ENCODE peak calls at places on chromosomes 11 and 22, in eight cellular contexts. One of them, this sample, is unnamed.

GRCh38 chr11:72036687-72037086 is 38.0 kb downstream of the IL18BP start:
- DNase-seq in fibroblast of mammary gland: no peak
- DNase-seq in astrocyte of the spinal cord: no peak
- DNase-seq in fibroblast of pulmonary artery: no peak
- DNase-seq in ovary: no peak
- DNase-seq in GM12865: no peak
- DNase-seq in naive thymus-derived CD4-positive, alpha-beta T cell: no peak
- DNase-seq in H7: no peak
- DNase-seq in this sample: no peak

GRCh38 chr22:35539910-35540599 is 576 bp upstream of the RASD2 start:
- DNase-seq in GM12865: peak
- DNase-seq in H7: peak
- DNase-seq in fibroblast of mammary gland: no peak
- DNase-seq in ovary: peak
- DNase-seq in astrocyte of the spinal cord: no peak
- DNase-seq in naive thymus-derived CD4-positive, alpha-beta T cell: peak
- DNase-seq in fibroblast of pulmonary artery: no peak
- DNase-seq in this sample: peak

GRCh38 chr11:116422976-116423375 is 349.8 kb downstream of the BUD13 start:
- DNase-seq in naive thymus-derived CD4-positive, alpha-beta T cell: no peak
- DNase-seq in fibroblast of mammary gland: no peak
- DNase-seq in GM12865: no peak
- DNase-seq in fibroblast of pulmonary artery: no peak
- DNase-seq in ovary: no peak
- DNase-seq in astrocyte of the spinal cord: no peak
- DNase-seq in H7: peak
- DNase-seq in this sample: no peak

GRCh38 chr22:46969491-46969890 is 207.0 kb downstream of the TBC1D22A start:
- DNase-seq in H7: no peak
- DNase-seq in ovary: no peak
- DNase-seq in naive thymus-derived CD4-positive, alpha-beta T cell: no peak
- DNase-seq in fibroblast of pulmonary artery: no peak
- DNase-seq in astrocyte of the spinal cord: no peak
- DNase-seq in fibroblast of mammary gland: no peak
- DNase-seq in GM12865: peak
- DNase-seq in this sample: no peak

GRCh38 chr11:45238724-45239123 is 47.4 kb downstream of the SYT13 start:
- DNase-seq in naive thymus-derived CD4-positive, alpha-beta T cell: no peak
- DNase-seq in astrocyte of the spinal cord: peak
- DNase-seq in fibroblast of pulmonary artery: peak
- DNase-seq in fibroblast of mammary gland: peak
- DNase-seq in H7: no peak
- DNase-seq in ovary: no peak
- DNase-seq in GM12865: no peak
- DNase-seq in this sample: peak

GRCh38 chr11:92227233-92227593 is 2.6 kb downstream of the FAT3 start:
- DNase-seq in fibroblast of mammary gland: no peak
- DNase-seq in GM12865: no peak
- DNase-seq in fibroblast of pulmonary artery: no peak
- DNase-seq in naive thymus-derived CD4-positive, alpha-beta T cell: no peak
- DNase-seq in astrocyte of the spinal cord: no peak
- DNase-seq in H7: peak
- DNase-seq in ovary: no peak
- DNase-seq in this sample: no peak

GRCh38 chr11:94834931-94835330 is 66.8 kb downstream of the AMOTL1 start:
- DNase-seq in fibroblast of mammary gland: peak
- DNase-seq in astrocyte of the spinal cord: peak
- DNase-seq in ovary: no peak
- DNase-seq in naive thymus-derived CD4-positive, alpha-beta T cell: no peak
- DNase-seq in GM12865: no peak
- DNase-seq in fibroblast of pulmonary artery: peak
- DNase-seq in H7: no peak
- DNase-seq in this sample: peak

GRCh38 chr11:11292839-11293238 is 60.2 kb downstream of the CSNK2A3 start:
- DNase-seq in naive thymus-derived CD4-positive, alpha-beta T cell: no peak
- DNase-seq in fibroblast of mammary gland: no peak
- DNase-seq in astrocyte of the spinal cord: no peak
- DNase-seq in H7: no peak
- DNase-seq in fibroblast of pulmonary artery: no peak
- DNase-seq in GM12865: no peak
- DNase-seq in ovary: no peak
- DNase-seq in this sample: no peak

GRCh38 chr11:66641834-66642233 is 3.3 kb downstream of the RBM4 start:
- DNase-seq in fibroblast of mammary gland: no peak
- DNase-seq in astrocyte of the spinal cord: no peak
- DNase-seq in ovary: no peak
- DNase-seq in fibroblast of pulmonary artery: no peak
- DNase-seq in GM12865: no peak
- DNase-seq in H7: no peak
- DNase-seq in naive thymus-derived CD4-positive, alpha-beta T cell: no peak
- DNase-seq in this sample: no peak

GRCh38 chr11:66638177-66639065 is at the start of gene RBM4:
- DNase-seq in fibroblast of mammary gland: peak
- DNase-seq in astrocyte of the spinal cord: peak
- DNase-seq in naive thymus-derived CD4-positive, alpha-beta T cell: peak
- DNase-seq in H7: peak
- DNase-seq in ovary: peak
- DNase-seq in GM12865: peak
- DNase-seq in fibroblast of pulmonary artery: peak
- DNase-seq in this sample: peak

GRCh38 chr11:66636411-66636810 is 2.1 kb upstream of the RBM4 start:
- DNase-seq in naive thymus-derived CD4-positive, alpha-beta T cell: no peak
- DNase-seq in fibroblast of mammary gland: no peak
- DNase-seq in fibroblast of pulmonary artery: no peak
- DNase-seq in GM12865: no peak
- DNase-seq in ovary: no peak
- DNase-seq in H7: no peak
- DNase-seq in astrocyte of the spinal cord: no peak
- DNase-seq in this sample: no peak

GRCh38 chr11:66639066-66639813 is 737 bp downstream of the RBM4 start:
- DNase-seq in ovary: no peak
- DNase-seq in astrocyte of the spinal cord: peak
- DNase-seq in H7: no peak
- DNase-seq in fibroblast of pulmonary artery: peak
- DNase-seq in GM12865: peak
- DNase-seq in naive thymus-derived CD4-positive, alpha-beta T cell: peak
- DNase-seq in fibroblast of mammary gland: peak
- DNase-seq in this sample: peak

GRCh38 chr11:66637557-66638176 is 836 bp upstream of the RBM4 start:
- DNase-seq in fibroblast of pulmonary artery: no peak
- DNase-seq in astrocyte of the spinal cord: no peak
- DNase-seq in naive thymus-derived CD4-positive, alpha-beta T cell: no peak
- DNase-seq in GM12865: no peak
- DNase-seq in fibroblast of mammary gland: no peak
- DNase-seq in H7: no peak
- DNase-seq in ovary: no peak
- DNase-seq in this sample: peak
- H3K4me3 ChIP-seq in fibroblast of pulmonary artery: peak
- H3K4me3 ChIP-seq in astrocyte of the spinal cord: peak
- H3K4me3 ChIP-seq in naive thymus-derived CD4-positive, alpha-beta T cell: peak
- H3K4me3 ChIP-seq in GM12865: peak
- H3K4me3 ChIP-seq in fibroblast of mammary gland: peak
- H3K4me3 ChIP-seq in H7: peak
- H3K4me3 ChIP-seq in ovary: peak
- H3K4me3 ChIP-seq in this sample: peak

GRCh38 chr11:59142530-59143507 is at the start of gene FAM111A:
- DNase-seq in naive thymus-derived CD4-positive, alpha-beta T cell: peak
- DNase-seq in ovary: peak
- DNase-seq in fibroblast of mammary gland: peak
- DNase-seq in fibroblast of pulmonary artery: peak
- DNase-seq in GM12865: peak
- DNase-seq in H7: peak
- DNase-seq in astrocyte of the spinal cord: peak
- DNase-seq in this sample: peak

GRCh38 chr11:59141673-59142460 is 789 bp upstream of the FAM111A start:
- DNase-seq in H7: no peak
- DNase-seq in fibroblast of pulmonary artery: peak
- DNase-seq in astrocyte of the spinal cord: peak
- DNase-seq in GM12865: no peak
- DNase-seq in fibroblast of mammary gland: peak
- DNase-seq in ovary: no peak
- DNase-seq in naive thymus-derived CD4-positive, alpha-beta T cell: no peak
- DNase-seq in this sample: peak

GRCh38 chr11:59144579-59145345 is 2.1 kb downstream of the FAM111A start:
- DNase-seq in ovary: peak
- DNase-seq in H7: peak
- DNase-seq in astrocyte of the spinal cord: peak
- DNase-seq in fibroblast of pulmonary artery: peak
- DNase-seq in naive thymus-derived CD4-positive, alpha-beta T cell: peak
- DNase-seq in GM12865: peak
- DNase-seq in fibroblast of mammary gland: peak
- DNase-seq in this sample: peak

GRCh38 chr11:59145534-59145933 is 2.9 kb downstream of the FAM111A start:
- DNase-seq in naive thymus-derived CD4-positive, alpha-beta T cell: no peak
- DNase-seq in GM12865: no peak
- DNase-seq in astrocyte of the spinal cord: peak
- DNase-seq in ovary: no peak
- DNase-seq in fibroblast of mammary gland: peak
- DNase-seq in H7: no peak
- DNase-seq in fibroblast of pulmonary artery: peak
- DNase-seq in this sample: peak

GRCh38 chr11:59144096-59144495 is 1.4 kb downstream of the FAM111A start:
- DNase-seq in fibroblast of mammary gland: no peak
- DNase-seq in ovary: no peak
- DNase-seq in astrocyte of the spinal cord: peak
- DNase-seq in H7: no peak
- DNase-seq in fibroblast of pulmonary artery: no peak
- DNase-seq in naive thymus-derived CD4-positive, alpha-beta T cell: no peak
- DNase-seq in GM12865: no peak
- DNase-seq in this sample: no peak
- H3K4me3 ChIP-seq in fibroblast of mammary gland: peak
- H3K4me3 ChIP-seq in ovary: peak
- H3K4me3 ChIP-seq in astrocyte of the spinal cord: peak
- H3K4me3 ChIP-seq in H7: no peak
- H3K4me3 ChIP-seq in fibroblast of pulmonary artery: peak
- H3K4me3 ChIP-seq in naive thymus-derived CD4-positive, alpha-beta T cell: peak
- H3K4me3 ChIP-seq in GM12865: peak
- H3K4me3 ChIP-seq in this sample: peak

GRCh38 chr11:107453594-107454286 is 3.9 kb downstream of the CWF19L2 start:
- DNase-seq in H7: no peak
- DNase-seq in GM12865: no peak
- DNase-seq in astrocyte of the spinal cord: no peak
- DNase-seq in fibroblast of mammary gland: no peak
- DNase-seq in fibroblast of pulmonary artery: no peak
- DNase-seq in ovary: no peak
- DNase-seq in naive thymus-derived CD4-positive, alpha-beta T cell: no peak
- DNase-seq in this sample: no peak

GRCh38 chr11:107457558-107458271 is at the start of gene CWF19L2:
- DNase-seq in astrocyte of the spinal cord: peak
- DNase-seq in fibroblast of mammary gland: peak
- DNase-seq in GM12865: peak
- DNase-seq in ovary: peak
- DNase-seq in fibroblast of pulmonary artery: peak
- DNase-seq in naive thymus-derived CD4-positive, alpha-beta T cell: peak
- DNase-seq in H7: peak
- DNase-seq in this sample: peak

DNA sequence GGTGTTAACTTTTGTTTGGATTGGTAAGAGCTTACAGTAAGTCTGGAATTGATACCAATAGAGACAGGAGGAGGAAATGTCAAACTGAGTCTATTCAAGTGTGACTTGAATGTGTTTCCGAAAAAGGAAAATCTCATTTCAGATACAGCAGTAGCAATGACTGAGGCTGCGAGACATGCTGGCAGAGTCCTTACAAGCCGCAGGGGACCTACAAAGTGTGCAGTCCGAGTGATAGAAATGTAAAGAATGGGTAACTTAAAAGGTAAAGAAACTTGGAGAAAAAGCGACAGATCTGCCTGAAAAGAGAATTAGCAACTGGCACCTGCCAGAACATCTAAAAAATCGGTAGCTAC is 444 bp downstream of the CWF19L2 start:
- DNase-seq in fibroblast of pulmonary artery: peak
- DNase-seq in naive thymus-derived CD4-positive, alpha-beta T cell: no peak
- DNase-seq in GM12865: peak
- DNase-seq in fibroblast of mammary gland: peak
- DNase-seq in ovary: no peak
- DNase-seq in astrocyte of the spinal cord: no peak
- DNase-seq in H7: peak
- DNase-seq in this sample: no peak
- H3K4me3 ChIP-seq in fibroblast of pulmonary artery: peak
- H3K4me3 ChIP-seq in naive thymus-derived CD4-positive, alpha-beta T cell: peak
- H3K4me3 ChIP-seq in GM12865: peak
- H3K4me3 ChIP-seq in fibroblast of mammary gland: peak
- H3K4me3 ChIP-seq in ovary: peak
- H3K4me3 ChIP-seq in astrocyte of the spinal cord: peak
- H3K4me3 ChIP-seq in H7: peak
- H3K4me3 ChIP-seq in this sample: peak

GRCh38 chr22:20268350-20269012 is 363 bp upstream of the RTN4R start:
- DNase-seq in fibroblast of pulmonary artery: peak
- DNase-seq in naive thymus-derived CD4-positive, alpha-beta T cell: peak
- DNase-seq in ovary: peak
- DNase-seq in GM12865: peak
- DNase-seq in fibroblast of mammary gland: peak
- DNase-seq in astrocyte of the spinal cord: no peak
- DNase-seq in H7: peak
- DNase-seq in this sample: peak
- H3K4me3 ChIP-seq in fibroblast of pulmonary artery: no peak
- H3K4me3 ChIP-seq in naive thymus-derived CD4-positive, alpha-beta T cell: no peak
- H3K4me3 ChIP-seq in ovary: no peak
- H3K4me3 ChIP-seq in GM12865: no peak
- H3K4me3 ChIP-seq in fibroblast of mammary gland: no peak
- H3K4me3 ChIP-seq in astrocyte of the spinal cord: no peak
- H3K4me3 ChIP-seq in H7: peak
- H3K4me3 ChIP-seq in this sample: no peak